ENCODE peak calls at places on chromosomes 5 and 9, in nine cellular contexts. H is cardiac muscle cell; J is A673; A is tibial nerve; U is CD4-positive, alpha-beta memory T cell; V is aorta; I is sigmoid colon; C is naive thymus-derived CD4-positive, alpha-beta T cell; E is H1. F is an unnamed sample.

GRCh38 chr9:71797266-71797665 is 29.0 kb upstream of the CEMIP2 start:
- DNase-seq in H (no peak), J (no peak), A (no peak), U (no peak), V (no peak), I (no peak), C (no peak), E (no peak), F (no peak)

GRCh38 chr5:74099538-74099937 is 473.5 kb downstream of the ARHGEF28 start:
- DNase-seq in H (no peak), J (no peak), A (no peak), U (no peak), V (no peak), I (no peak), C (no peak), E (no peak), F (no peak)

GRCh38 chr5:78007232-78007631 is 231.1 kb upstream of the TBCA start:
- DNase-seq in H (no peak), J (no peak), A (no peak), U (no peak), V (no peak), I (no peak), C (no peak), E (no peak), F (no peak)

GRCh38 chr5:58156977-58157701 is 302.7 kb downstream of the PLK2 start:
- DNase-seq in H (no peak), J (no peak), A (no peak), U (no peak), V (no peak), I (no peak), C (no peak), E (no peak), F (no peak)

GRCh38 chr5:158514353-158514960 is 585.3 kb downstream of the EBF1 start:
- DNase-seq in H (no peak), J (no peak), A (no peak), U (no peak), V (no peak), I (no peak), C (no peak), E (no peak), F (no peak)

GRCh38 chr5:1011741-1012315 is 3.2 kb downstream of the NKD2 start:
- DNase-seq in H (no peak), J (no peak), A (no peak), U (no peak), V (peak; percentile 32), I (peak; percentile 56), C (no peak), E (no peak), F (no peak)

GRCh38 chr5:66987126-66987525 is 209.5 kb downstream of the CD180 start:
- DNase-seq in H (no peak), J (no peak), A (no peak), U (no peak), V (no peak), I (no peak), C (no peak), E (no peak), F (no peak)

GRCh38 chr5:107155667-107156066 is 515.1 kb downstream of the EFNA5 start:
- DNase-seq in H (peak; percentile 28), J (peak; percentile 15), A (no peak), U (no peak), V (no peak), I (no peak), C (no peak), E (no peak), F (peak; percentile 10)

GRCh38 chr9:87771251-87772006 is 45.5 kb downstream of the CTSL start:
- DNase-seq in H (no peak), J (no peak), A (no peak), U (no peak), V (no peak), I (no peak), C (no peak), E (peak; percentile 80), F (no peak)

GRCh38 chr9:136502940-136503550 is 20.2 kb upstream of the SEC16A start:
- DNase-seq in H (no peak), J (no peak), A (no peak), U (no peak), V (no peak), I (no peak), C (no peak), E (no peak), F (no peak)

GRCh38 chr9:77616191-77616590 is 31.9 kb downstream of the GNA14 start:
- DNase-seq in H (no peak), J (peak; percentile 69), A (no peak), U (no peak), V (no peak), I (no peak), C (no peak), E (no peak), F (no peak)

GRCh38 chr9:86281577-86282076 is 711 bp downstream of the ISCA1 start:
- DNase-seq in H (peak; percentile 69), J (no peak), A (no peak), U (no peak), V (no peak), I (no peak), C (no peak), E (no peak), F (peak; percentile 65)

GRCh38 chr5:159155960-159156359 is 53.4 kb downstream of the RNF145 start:
- DNase-seq in H (no peak), J (no peak), A (no peak), U (no peak), V (no peak), I (no peak), C (no peak), E (no peak), F (no peak)

DNA sequence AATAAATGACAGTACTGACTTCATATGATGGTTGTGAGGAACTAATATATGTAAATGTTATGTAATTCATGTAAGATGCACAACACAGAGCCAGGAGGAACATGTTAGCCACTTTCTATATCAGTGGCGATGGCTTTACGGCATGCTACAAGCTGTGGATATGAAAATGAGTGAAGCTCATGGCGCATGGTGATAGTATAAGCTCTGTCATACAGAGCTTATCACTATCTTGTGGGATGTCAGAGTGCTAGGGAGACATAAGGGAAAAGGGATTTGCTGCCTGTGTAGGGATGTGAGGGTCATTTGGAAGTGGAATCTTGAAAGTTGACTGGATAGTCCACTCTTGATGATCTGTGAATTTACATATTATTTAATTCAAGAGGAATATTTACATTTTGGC is 13.6 kb downstream of the CPEB4 start:
- DNase-seq in H (no peak), J (no peak), A (no peak), U (no peak), V (no peak), I (no peak), C (no peak), E (no peak), F (no peak)
- H3K4me3 ChIP-seq in H (no peak overlapping the region), J (no peak overlapping the region), A (no peak overlapping the region), U (no peak overlapping the region), V (no peak overlapping the region), I (no peak overlapping the region), C (no peak overlapping the region), E (no peak overlapping the region), F (no peak overlapping the region)

GRCh38 chr5:68641211-68641610 is 425.7 kb downstream of the PIK3R1 start:
- DNase-seq in H (no peak), J (no peak), A (no peak), U (no peak), V (no peak), I (no peak), C (no peak), E (no peak), F (no peak)
- H3K27me3 ChIP-seq in H (no peaks in the 10 kb centered on the region), J (no peaks in the 10 kb centered on the region), A (no peaks in the 10 kb centered on the region), U (no peaks in the 10 kb centered on the region), V (no peaks in the 10 kb centered on the region), I (no peaks in the 10 kb centered on the region), C (no peaks in the 10 kb centered on the region), E (no peaks in the 10 kb centered on the region), F (peaks cover 5% of the 10 kb centered on the region)

GRCh38 chr9:101582593-101582992 is 12.2 kb downstream of the PPP3R2 start:
- DNase-seq in H (no peak), J (no peak), A (no peak), U (no peak), V (no peak), I (no peak), C (no peak), E (no peak), F (no peak)

GRCh38 chr9:101574773-101575333 is 19.9 kb downstream of the PPP3R2 start:
- DNase-seq in H (no peak), J (no peak), A (no peak), U (no peak), V (no peak), I (no peak), C (no peak), E (no peak), F (no peak)

GRCh38 chr9:101578378-101578777 is 16.4 kb downstream of the PPP3R2 start:
- DNase-seq in H (no peak), J (no peak), A (no peak), U (no peak), V (no peak), I (no peak), C (no peak), E (no peak), F (no peak)

GRCh38 chr9:101585740-101586139 is 9.0 kb downstream of the PPP3R2 start:
- DNase-seq in H (no peak), J (no peak), A (no peak), U (no peak), V (no peak), I (no peak), C (no peak), E (no peak), F (no peak)

DNA sequence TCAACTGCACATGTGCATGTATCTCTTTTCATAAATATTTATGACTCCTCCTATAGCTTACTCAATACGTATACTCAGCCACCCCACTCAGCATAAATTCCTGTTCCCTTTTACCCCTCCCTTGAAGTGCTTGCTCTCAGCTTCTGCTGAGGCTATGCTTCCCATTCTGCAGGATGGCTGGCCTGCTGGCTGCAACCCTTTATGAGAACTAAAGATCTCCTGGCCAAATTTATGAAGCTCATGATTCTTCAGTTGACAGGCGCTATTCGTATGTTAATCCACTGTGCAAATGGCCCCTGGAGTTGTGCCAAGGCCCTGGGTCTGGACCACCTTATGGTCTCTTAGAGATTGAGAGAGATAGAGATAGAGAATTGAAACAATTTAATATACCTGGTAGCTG is 14.7 kb downstream of the PPP3R2 start:
- DNase-seq in H (no peak), J (no peak), A (no peak), U (no peak), V (peak; percentile 51), I (no peak), C (no peak), E (no peak), F (peak; percentile 66)
- H3K36me3 ChIP-seq in H (no peaks in the 10 kb centered on the region), J (no peaks in the 10 kb centered on the region), A (no peaks in the 10 kb centered on the region), U (no peaks in the 10 kb centered on the region), V (no peaks in the 10 kb centered on the region), I (no peaks in the 10 kb centered on the region), C (no peaks in the 10 kb centered on the region), E (no peaks in the 10 kb centered on the region), F (no peaks in the 10 kb centered on the region)

DNA sequence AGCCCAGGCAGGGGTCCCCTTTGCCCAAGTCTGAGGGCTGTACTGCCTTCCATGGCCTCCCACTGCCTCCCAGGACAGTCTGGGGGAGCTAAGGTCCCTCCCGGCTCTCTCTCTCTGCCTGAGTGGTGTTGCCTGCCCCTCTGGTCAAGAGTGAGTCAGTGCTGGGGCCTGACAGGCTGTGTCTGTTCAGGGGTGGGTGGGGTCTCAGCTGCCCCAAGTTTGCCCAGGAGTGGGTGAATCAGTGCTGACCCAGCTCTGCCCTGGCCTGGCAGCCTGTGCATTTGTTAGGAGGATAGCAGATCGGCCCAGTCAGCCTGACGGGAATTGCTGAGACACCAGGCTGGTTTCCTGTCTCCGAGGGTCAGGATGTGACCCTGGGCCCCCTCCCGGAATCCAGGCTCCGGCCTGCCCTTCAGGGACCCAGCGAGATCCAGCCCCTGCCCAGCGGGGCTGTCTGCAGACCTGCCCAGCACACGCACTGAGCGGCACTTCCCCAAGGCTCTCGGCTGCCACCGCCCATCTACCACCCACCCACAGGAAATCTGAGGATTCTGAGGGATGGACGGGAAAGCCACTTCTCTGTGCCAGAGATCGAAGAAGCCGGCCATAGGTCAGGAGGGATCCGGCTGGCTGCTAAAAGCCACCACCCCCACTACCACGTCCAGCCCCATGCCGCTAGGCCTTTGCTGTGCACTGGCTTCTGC is 15.9 kb downstream of the ENG start:
- DNase-seq in H (no peak), J (no peak), A (peak; percentile 61), U (no peak), V (peak; percentile 98), I (peak; percentile 90), C (no peak), E (no peak), F (no peak)
- H3K4me3 ChIP-seq in H (no peak overlapping the region), J (no peak overlapping the region), A (no peak overlapping the region), U (no peak overlapping the region), V (no peak overlapping the region), I (no peak overlapping the region), C (no peak overlapping the region), E (no peak overlapping the region), F (no peak overlapping the region)

F was measured in HAP-1.